ENCODE peak calls at places on chromosomes 16 and 17, in six cellular contexts. C, D, J, R, A and M are unnamed samples.

GRCh38 chr17:3976675-3977171 is 12.5 kb upstream of the ATP2A3 start:
- DNase-seq in C (no peak), J (no peak), R (no peak), A (no peak), D (no peak), M (no peak)

GRCh38 chr17:81921996-81922565 is 4.1 kb upstream of the SIRT7 start:
- DNase-seq in D (no peak), J (no peak), A (no peak), C (no peak), R (no peak), M (no peak)

GRCh38 chr16:68704232-68704867 is 32.7 kb upstream of the CDH1 start:
- DNase-seq in J (peak; percentile 87), R (peak; percentile 77), C (no peak), D (peak; percentile 74), A (peak; percentile 31), M (peak; percentile 76)

GRCh38 chr17:9279911-9280310 is 258.6 kb downstream of the NTN1 start:
- DNase-seq in C (no peak), D (no peak), A (no peak), J (no peak), R (no peak), M (no peak)

GRCh38 chr16:81659249-81659648 is 119.8 kb upstream of the PLCG2 start:
- DNase-seq in C (no peak), D (no peak), J (no peak), A (no peak), R (no peak), M (no peak)

GRCh38 chr17:31560836-31561235 is 169.4 kb downstream of the RAB11FIP4 start:
- DNase-seq in A (no peak), J (no peak), D (no peak), C (no peak), R (no peak), M (no peak)

GRCh38 chr17:41490022-41490421 is 312 bp upstream of the KRT36 start:
- DNase-seq in J (no peak), A (no peak), C (no peak), D (no peak), R (no peak), M (no peak)

GRCh38 chr16:29705030-29705429 is 26.1 kb downstream of the QPRT start:
- DNase-seq in C (no peak), A (peak; percentile 28), J (no peak), R (no peak), D (no peak), M (no peak)

GRCh38 chr17:41915566-41915965 is 3.2 kb downstream of the ACLY start:
- DNase-seq in R (no peak), C (no peak), D (no peak), J (no peak), A (no peak), M (no peak)

GRCh38 chr17:70905796-70906195 is 736.5 kb downstream of the KCNJ2 start:
- DNase-seq in D (no peak), A (peak; percentile 100), R (peak; percentile 99), C (no peak), J (no peak), M (no peak)

GRCh38 chr17:70906808-70907207 is 737.5 kb downstream of the KCNJ2 start:
- DNase-seq in D (no peak), J (peak; percentile 64), C (no peak), A (peak; percentile 83), R (peak; percentile 88), M (no peak)

GRCh38 chr17:70896843-70897242 is 727.5 kb downstream of the KCNJ2 start:
- DNase-seq in C (no peak), R (no peak), A (no peak), D (no peak), J (no peak), M (no peak)

DNA sequence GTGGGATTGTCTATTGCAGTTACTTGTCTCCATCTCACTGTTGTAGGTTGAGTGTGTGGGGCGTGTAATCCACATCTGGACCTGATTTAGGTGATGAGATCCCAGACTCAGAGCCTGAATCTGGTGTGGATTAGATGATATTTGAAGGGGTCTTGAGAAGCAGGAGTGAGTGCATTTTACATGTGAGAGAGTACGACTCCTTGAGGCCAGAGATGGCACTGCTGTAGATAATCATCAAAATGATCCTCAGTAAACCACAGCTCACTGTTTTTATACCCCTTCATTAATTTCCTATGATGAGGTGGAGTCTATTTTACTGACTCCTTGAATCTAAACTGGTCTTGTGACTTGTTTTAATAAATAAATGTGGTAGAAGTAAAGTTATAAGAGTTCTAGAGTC is 732.5 kb downstream of the KCNJ2 start:
- DNase-seq in C (no peak), R (no peak), J (no peak), D (no peak), A (no peak), M (no peak)
- TF ChIP-seq CTCF in C (no peak), R (no peak), J (no peak), D (no peak), A (no peak), M (no peak)

DNA sequence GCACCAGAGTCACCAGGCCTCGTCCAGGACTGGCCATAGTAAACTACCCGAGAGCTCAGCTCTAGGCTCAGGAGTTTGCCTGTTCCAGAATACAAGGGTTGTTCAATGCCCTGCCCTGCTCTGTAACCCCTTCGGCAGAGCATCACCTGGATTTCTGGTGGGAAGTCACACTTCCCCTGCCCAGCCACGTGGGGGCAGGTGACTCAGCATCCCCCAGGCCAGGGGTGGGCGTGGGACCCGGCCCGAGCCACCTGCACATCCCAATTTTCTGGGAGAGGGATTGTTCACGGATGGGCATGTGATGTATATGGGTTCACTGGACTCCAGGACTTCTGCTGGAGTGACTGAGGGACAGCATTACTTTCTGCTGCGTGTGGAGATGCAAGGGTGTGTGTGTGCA is 25.8 kb downstream of the COX4I1 start:
- DNase-seq in R (no peak), A (no peak), C (no peak), J (no peak), D (no peak), M (no peak)
- TF ChIP-seq CTCF in R (no peak), A (no peak), C (no peak), J (peak; percentile 34), D (peak; percentile 11), M (no peak)

DNA sequence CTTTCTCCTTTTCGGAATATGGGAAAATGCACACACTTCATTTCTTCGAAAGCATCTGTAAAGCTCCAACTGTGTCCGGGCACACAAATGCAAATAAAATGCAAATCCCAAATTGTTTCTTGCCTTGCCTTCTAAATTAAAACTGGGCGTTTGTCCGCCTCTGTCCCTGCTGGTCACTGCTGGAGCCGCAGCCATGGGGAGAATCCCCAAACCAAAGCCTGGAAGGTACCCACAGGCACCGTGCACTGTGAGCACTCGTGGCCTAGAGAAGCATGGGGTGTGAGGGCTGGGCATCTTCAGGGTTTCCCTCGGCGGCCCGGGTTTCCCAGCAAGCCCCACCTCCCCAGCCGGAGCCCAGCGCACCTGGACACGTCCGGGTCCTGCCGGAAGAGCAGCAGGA is 2.9 kb downstream of the SLC47A2 start:
- DNase-seq in A (no peak), J (no peak), C (no peak), R (no peak), D (no peak), M (no peak)
- TF ChIP-seq CTCF in A (no peak), J (peak; percentile 41), C (no peak), R (no peak), D (no peak), M (peak; percentile 23)

GRCh38 chr16:11372924-11373306 is 27.7 kb downstream of the RMI2 start:
- DNase-seq in C (no peak), R (no peak), J (no peak), D (no peak), A (no peak), M (no peak)

GRCh38 chr16:11367483-11367906 is 22.2 kb downstream of the RMI2 start:
- DNase-seq in R (no peak), J (no peak), D (no peak), C (no peak), A (no peak), M (no peak)

GRCh38 chr16:11370084-11370931 is 25.0 kb downstream of the RMI2 start:
- DNase-seq in C (no peak), D (no peak), J (no peak), A (no peak), R (no peak), M (no peak)

GRCh38 chr16:11374255-11374654 is 29.0 kb downstream of the RMI2 start:
- DNase-seq in C (no peak), R (no peak), D (no peak), A (no peak), J (no peak), M (no peak)

DNA sequence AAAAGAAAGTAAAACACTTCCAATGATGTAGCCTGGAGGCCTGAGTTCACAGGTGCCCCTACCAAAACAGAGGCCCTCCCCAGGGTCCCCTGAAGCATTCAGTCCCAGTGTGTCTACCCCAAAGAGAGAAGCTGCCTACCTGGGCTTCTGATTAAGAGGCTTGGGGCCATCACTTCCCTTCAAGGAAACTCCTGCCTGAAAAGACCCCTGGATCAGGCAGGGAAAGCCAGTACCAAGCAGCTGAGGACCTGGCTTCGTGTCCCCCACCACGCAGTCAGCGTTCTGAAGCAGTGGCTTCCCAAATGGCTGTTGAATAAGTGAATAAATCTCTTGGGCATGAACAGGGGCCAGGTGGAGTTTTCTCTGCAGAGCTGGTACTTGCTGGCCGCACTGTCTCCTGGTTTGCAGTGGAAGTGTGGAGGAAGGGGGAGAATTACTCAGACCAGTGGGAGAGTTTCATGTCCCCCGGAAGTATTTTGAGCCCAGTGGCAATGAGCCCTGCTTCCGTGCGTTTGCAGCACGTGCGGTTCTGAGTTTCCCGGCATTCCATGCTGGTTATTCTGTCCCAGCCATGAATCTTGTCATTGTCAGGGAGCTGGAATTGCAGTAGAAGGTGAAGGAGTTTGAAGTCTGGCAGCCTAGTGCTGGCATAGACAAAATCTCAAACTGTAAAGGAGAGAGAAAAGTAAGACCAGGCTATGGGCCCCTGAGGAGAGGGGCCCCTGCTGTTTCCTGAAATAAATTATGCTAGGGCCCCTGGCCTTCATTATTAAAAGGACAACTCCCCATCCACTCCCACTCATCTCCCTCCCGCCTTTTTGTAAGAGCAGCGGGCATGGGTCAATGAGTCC is 27.0 kb downstream of the RMI2 start:
- DNase-seq in J (no peak), C (no peak), R (no peak), A (no peak), D (no peak), M (no peak)
- TF ChIP-seq CTCF in J (no peak), C (no peak), R (no peak), A (no peak), D (no peak), M (no peak)